ENCODE peak calls at places on chromosomes 4 and X, in four cellular contexts. One of them, this sample, is unnamed.

GRCh38 chrX:108415891-108416290 is 22.3 kb downstream of the COL4A6 start:
- DNase-seq in stomach: no peak
- DNase-seq in GM12891: no peak
- DNase-seq in heart left ventricle: no peak
- DNase-seq in this sample: no peak

GRCh38 chr4:125519376-125520171 is 204.8 kb downstream of the FAT4 start:
- DNase-seq in stomach: no peak
- DNase-seq in GM12891: no peak
- DNase-seq in heart left ventricle: no peak
- DNase-seq in this sample: no peak

GRCh38 chr4:140755811-140756291 is 334 bp downstream of the TBC1D9 start:
- DNase-seq in stomach: peak
- DNase-seq in GM12891: peak
- DNase-seq in heart left ventricle: peak
- DNase-seq in this sample: peak

GRCh38 chrX:116285506-116285905 is 115.0 kb downstream of the AGTR2 start:
- DNase-seq in stomach: no peak
- DNase-seq in GM12891: no peak
- DNase-seq in heart left ventricle: no peak
- DNase-seq in this sample: no peak

GRCh38 chr4:85116008-85116407 is 149.5 kb upstream of the WDFY3 start:
- DNase-seq in stomach: no peak
- DNase-seq in GM12891: no peak
- DNase-seq in heart left ventricle: no peak
- DNase-seq in this sample: no peak

GRCh38 chr4:135120190-135120589 is 918.6 kb upstream of the PABPC4L start:
- DNase-seq in stomach: no peak
- DNase-seq in GM12891: no peak
- DNase-seq in heart left ventricle: no peak
- DNase-seq in this sample: no peak

GRCh38 chrX:120791013-120791643 is 84.5 kb downstream of the CT47B1 start:
- DNase-seq in stomach: peak
- DNase-seq in GM12891: no peak
- DNase-seq in heart left ventricle: peak
- DNase-seq in this sample: peak

GRCh38 chr4:76011700-76012387 is 4.5 kb upstream of the CXCL9 start:
- DNase-seq in stomach: no peak
- DNase-seq in GM12891: no peak
- DNase-seq in heart left ventricle: no peak
- DNase-seq in this sample: no peak

GRCh38 chr4:121448231-121448630 is 67.4 kb upstream of the QRFPR start:
- DNase-seq in stomach: peak
- DNase-seq in GM12891: no peak
- DNase-seq in heart left ventricle: no peak
- DNase-seq in this sample: no peak

GRCh38 chr4:94802091-94802490 is 44.3 kb downstream of the BMPR1B start:
- DNase-seq in stomach: no peak
- DNase-seq in GM12891: no peak
- DNase-seq in heart left ventricle: peak
- DNase-seq in this sample: no peak

GRCh38 chr4:82561745-82562552 is at the start of gene TMEM150C:
- DNase-seq in stomach: no peak
- DNase-seq in GM12891: peak
- DNase-seq in heart left ventricle: peak
- DNase-seq in this sample: no peak

GRCh38 chr4:128601992-128602695 is 207.4 kb upstream of the JADE1 start:
- DNase-seq in stomach: no peak
- DNase-seq in GM12891: no peak
- DNase-seq in heart left ventricle: no peak
- DNase-seq in this sample: no peak

GRCh38 chrX:53479295-53479694 is 45.1 kb upstream of the HSD17B10 start:
- DNase-seq in stomach: no peak
- DNase-seq in GM12891: no peak
- DNase-seq in heart left ventricle: no peak
- DNase-seq in this sample: no peak

GRCh38 chrX:49701948-49702347 is 6.2 kb upstream of the PAGE1 start:
- DNase-seq in stomach: no peak
- DNase-seq in GM12891: no peak
- DNase-seq in heart left ventricle: no peak
- DNase-seq in this sample: no peak

GRCh38 chr4:156545003-156545785 is 426.4 kb downstream of the PDGFC start:
- DNase-seq in stomach: no peak
- DNase-seq in GM12891: no peak
- DNase-seq in heart left ventricle: no peak
- DNase-seq in this sample: no peak

GRCh38 chr4:7547368-7548040 is 112.8 kb upstream of the PSAPL1 start:
- DNase-seq in stomach: no peak
- DNase-seq in GM12891: no peak
- DNase-seq in heart left ventricle: peak
- DNase-seq in this sample: no peak

GRCh38 chr4:89100853-89101252 is 10.5 kb upstream of the TIGD2 start:
- DNase-seq in stomach: no peak
- DNase-seq in GM12891: no peak
- DNase-seq in heart left ventricle: no peak
- DNase-seq in this sample: no peak

GRCh38 chrX:118208476-118208875 is 91.9 kb upstream of the KLHL13 start:
- DNase-seq in stomach: no peak
- DNase-seq in GM12891: no peak
- DNase-seq in heart left ventricle: no peak
- DNase-seq in this sample: no peak

GRCh38 chrX:20519077-20519617 is 252.4 kb upstream of the RPS6KA3 start:
- DNase-seq in stomach: no peak
- DNase-seq in GM12891: no peak
- DNase-seq in heart left ventricle: no peak
- DNase-seq in this sample: no peak

GRCh38 chr4:11497972-11498371 is 69.3 kb upstream of the HS3ST1 start:
- DNase-seq in stomach: no peak
- DNase-seq in GM12891: no peak
- DNase-seq in heart left ventricle: no peak
- DNase-seq in this sample: no peak

GRCh38 chr4:10197952-10198351 is 81.4 kb upstream of the WDR1 start:
- DNase-seq in stomach: no peak
- DNase-seq in GM12891: no peak
- DNase-seq in heart left ventricle: no peak
- DNase-seq in this sample: no peak

GRCh38 chr4:99087887-99088484 is 602 bp downstream of the ADH5 start:
- DNase-seq in stomach: peak
- DNase-seq in GM12891: peak
- DNase-seq in heart left ventricle: peak
- DNase-seq in this sample: peak

GRCh38 chrX:49753691-49754090 is 57.9 kb upstream of the PAGE1 start:
- DNase-seq in stomach: no peak
- DNase-seq in GM12891: no peak
- DNase-seq in heart left ventricle: no peak
- DNase-seq in this sample: no peak

GRCh38 chr4:94767446-94767845 is 9.7 kb downstream of the BMPR1B start:
- DNase-seq in stomach: no peak
- DNase-seq in GM12891: no peak
- DNase-seq in heart left ventricle: no peak
- DNase-seq in this sample: no peak

GRCh38 chr4:176883681-176884418 is 91.1 kb upstream of the VEGFC start:
- DNase-seq in stomach: no peak
- DNase-seq in GM12891: no peak
- DNase-seq in heart left ventricle: peak
- DNase-seq in this sample: peak

GRCh38 chr4:150323551-150324325 is 245.5 kb downstream of the DCLK2 start:
- DNase-seq in stomach: no peak
- DNase-seq in GM12891: no peak
- DNase-seq in heart left ventricle: peak
- DNase-seq in this sample: no peak

GRCh38 chrX:114798902-114799301 is 215.0 kb downstream of the HTR2C start:
- DNase-seq in stomach: no peak
- DNase-seq in GM12891: no peak
- DNase-seq in heart left ventricle: no peak
- DNase-seq in this sample: no peak

GRCh38 chr4:55947254-55947882 is 1.4 kb upstream of the CEP135 start:
- DNase-seq in stomach: no peak
- DNase-seq in GM12891: no peak
- DNase-seq in heart left ventricle: no peak
- DNase-seq in this sample: no peak

GRCh38 chrX:10533686-10534365 is 86.6 kb downstream of the MID1 start:
- DNase-seq in stomach: no peak
- DNase-seq in GM12891: no peak
- DNase-seq in heart left ventricle: no peak
- DNase-seq in this sample: no peak

DNA sequence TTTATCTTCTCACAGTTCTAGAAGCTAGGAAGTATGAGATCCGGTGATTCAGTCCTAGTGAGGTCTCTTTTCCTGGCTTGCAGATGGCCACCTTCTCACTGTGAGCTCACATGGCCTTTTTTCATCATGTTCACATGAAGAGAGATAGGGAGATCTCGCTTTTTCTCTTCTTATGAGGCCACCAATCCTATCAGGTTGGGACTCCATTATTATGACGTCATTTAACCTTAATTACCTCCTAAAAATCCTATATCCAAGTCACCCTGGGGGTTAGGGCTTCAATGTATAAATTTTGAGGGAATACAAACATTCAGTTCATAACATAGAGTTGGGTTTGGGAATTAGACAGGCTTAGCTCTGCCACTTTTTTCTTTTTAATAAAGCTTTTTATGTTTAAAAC is 6.0 kb upstream of the BTC start:
- DNase-seq in stomach: no peak
- DNase-seq in GM12891: no peak
- DNase-seq in heart left ventricle: no peak
- DNase-seq in this sample: no peak
- TF ChIP-seq POLR2A in stomach: no peak
- TF ChIP-seq POLR2A in GM12891: no peak
- TF ChIP-seq POLR2A in heart left ventricle: no peak
- TF ChIP-seq POLR2A in this sample: no peak

GRCh38 chrX:70455366-70456202 is 10.9 kb downstream of the DLG3 start:
- DNase-seq in stomach: no peak
- DNase-seq in GM12891: no peak
- DNase-seq in heart left ventricle: no peak
- DNase-seq in this sample: no peak
- TF ChIP-seq POLR2A in stomach: no peak
- TF ChIP-seq POLR2A in GM12891: no peak
- TF ChIP-seq POLR2A in heart left ventricle: no peak
- TF ChIP-seq POLR2A in this sample: no peak

GRCh38 chr4:108051343-108051742 is 61.7 kb downstream of the HADH start:
- DNase-seq in stomach: no peak
- DNase-seq in GM12891: no peak
- DNase-seq in heart left ventricle: no peak
- DNase-seq in this sample: no peak
- TF ChIP-seq POLR2A in stomach: no peak
- TF ChIP-seq POLR2A in GM12891: no peak
- TF ChIP-seq POLR2A in heart left ventricle: no peak
- TF ChIP-seq POLR2A in this sample: no peak

DNA sequence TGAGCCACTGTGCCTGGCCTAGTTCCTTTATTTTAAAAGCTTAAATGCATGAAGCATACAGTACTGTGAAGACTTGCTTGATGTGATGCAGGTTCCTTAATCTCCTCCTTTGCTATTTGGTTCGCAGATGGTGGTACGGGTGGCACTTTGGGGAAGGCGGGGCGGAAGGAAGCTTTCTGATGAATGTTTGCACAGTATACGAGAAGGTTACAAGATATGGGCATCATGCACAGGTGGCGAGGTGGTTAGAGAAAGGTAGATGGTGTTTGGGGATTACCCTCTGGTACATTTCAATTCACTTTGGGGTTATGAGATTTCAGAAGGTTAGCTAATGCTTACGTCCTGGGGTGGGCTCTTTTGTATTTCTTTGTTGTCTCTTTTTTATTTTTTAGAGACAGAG is 17.2 kb downstream of the RHOH start:
- DNase-seq in stomach: no peak
- DNase-seq in GM12891: no peak
- DNase-seq in heart left ventricle: no peak
- DNase-seq in this sample: no peak
- TF ChIP-seq POLR2A in stomach: no peak
- TF ChIP-seq POLR2A in GM12891: no peak
- TF ChIP-seq POLR2A in heart left ventricle: no peak
- TF ChIP-seq POLR2A in this sample: no peak

GRCh38 chr4:101347557-101348366 is 436 bp upstream of the PPP3CA start:
- DNase-seq in stomach: peak
- DNase-seq in GM12891: peak
- DNase-seq in heart left ventricle: peak
- DNase-seq in this sample: peak
- TF ChIP-seq POLR2A in stomach: peak
- TF ChIP-seq POLR2A in GM12891: no peak
- TF ChIP-seq POLR2A in heart left ventricle: peak
- TF ChIP-seq POLR2A in this sample: peak

DNA sequence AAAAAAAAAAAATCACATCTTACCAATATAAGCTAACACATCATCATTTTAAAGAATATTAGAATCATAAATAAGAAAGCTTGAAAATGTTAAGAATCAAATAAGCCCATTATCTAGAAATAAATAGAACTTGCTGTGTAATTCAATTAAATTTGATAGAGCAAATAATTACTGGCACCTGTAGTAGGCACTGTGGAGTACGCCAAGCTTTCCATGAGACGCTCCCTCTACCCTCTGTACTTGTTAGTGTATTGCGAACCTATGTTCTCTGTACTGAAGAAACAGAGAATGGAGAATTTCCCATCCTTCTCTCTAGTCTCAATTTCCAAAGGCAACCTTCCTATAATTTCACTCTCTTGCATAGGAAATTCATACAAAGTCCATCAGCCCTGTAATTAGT is 61.7 kb upstream of the HAND2 start:
- DNase-seq in stomach: no peak
- DNase-seq in GM12891: no peak
- DNase-seq in heart left ventricle: no peak
- DNase-seq in this sample: no peak
- TF ChIP-seq POLR2A in stomach: no peak
- TF ChIP-seq POLR2A in GM12891: no peak
- TF ChIP-seq POLR2A in heart left ventricle: no peak
- TF ChIP-seq POLR2A in this sample: no peak

DNA sequence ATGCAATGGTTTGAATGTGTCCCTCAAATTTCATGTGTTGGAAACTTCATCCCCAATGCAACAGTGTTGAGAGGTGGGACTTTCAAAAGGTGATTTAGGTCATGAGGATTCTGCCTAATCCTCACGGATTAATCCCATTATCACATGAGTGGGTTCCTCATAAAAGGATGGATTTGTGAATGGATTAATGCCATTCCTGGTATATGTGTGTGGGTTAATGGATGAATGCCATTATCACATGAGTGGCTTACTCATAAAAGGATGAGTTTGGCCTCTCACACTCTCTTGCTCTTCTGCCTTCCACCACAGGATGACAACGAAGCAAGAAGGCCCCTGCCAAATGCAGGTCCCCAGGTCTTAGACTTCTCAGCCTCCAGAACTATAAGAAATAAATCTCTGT is 30.5 kb upstream of the NEUROG2 start:
- DNase-seq in stomach: no peak
- DNase-seq in GM12891: no peak
- DNase-seq in heart left ventricle: no peak
- DNase-seq in this sample: no peak
- TF ChIP-seq POLR2A in stomach: no peak
- TF ChIP-seq POLR2A in GM12891: no peak
- TF ChIP-seq POLR2A in heart left ventricle: no peak
- TF ChIP-seq POLR2A in this sample: no peak

This sample was measured in H54.